ENCODE peak calls at places on chromosomes 3 and 15, in eight cellular contexts. One of them, this sample, is unnamed.

GRCh38 chr3:14652-15051 is 181.9 kb upstream of the CHL1 start:
- DNase-seq in neural progenitor cell: no peak
- DNase-seq in mesothelial cell of epicardium: no peak
- DNase-seq in CD8-positive, alpha-beta T cell: no peak
- DNase-seq in progenitor cell of endocrine pancreas: no peak
- DNase-seq in endothelial cell: no peak
- DNase-seq in dorsolateral prefrontal cortex: no peak
- DNase-seq in HL-60: no peak
- DNase-seq in this sample: no peak

GRCh38 chr3:64551697-64552096 is 136.1 kb downstream of the ADAMTS9 start:
- DNase-seq in neural progenitor cell: no peak
- DNase-seq in mesothelial cell of epicardium: no peak
- DNase-seq in CD8-positive, alpha-beta T cell: no peak
- DNase-seq in progenitor cell of endocrine pancreas: no peak
- DNase-seq in endothelial cell: no peak
- DNase-seq in dorsolateral prefrontal cortex: no peak
- DNase-seq in HL-60: no peak
- DNase-seq in this sample: no peak

GRCh38 chr3:13133471-13133981 is 60.3 kb upstream of the IQSEC1 start:
- DNase-seq in neural progenitor cell: no peak
- DNase-seq in mesothelial cell of epicardium: no peak
- DNase-seq in CD8-positive, alpha-beta T cell: no peak
- DNase-seq in progenitor cell of endocrine pancreas: no peak
- DNase-seq in endothelial cell: no peak
- DNase-seq in dorsolateral prefrontal cortex: peak
- DNase-seq in HL-60: no peak
- DNase-seq in this sample: no peak

GRCh38 chr15:36251450-36251849 is 328.0 kb upstream of the CDIN1 start:
- DNase-seq in neural progenitor cell: no peak
- DNase-seq in mesothelial cell of epicardium: no peak
- DNase-seq in CD8-positive, alpha-beta T cell: no peak
- DNase-seq in progenitor cell of endocrine pancreas: no peak
- DNase-seq in endothelial cell: no peak
- DNase-seq in dorsolateral prefrontal cortex: no peak
- DNase-seq in HL-60: no peak
- DNase-seq in this sample: no peak

GRCh38 chr3:82329300-82329699 is 567.9 kb upstream of the GBE1 start:
- DNase-seq in neural progenitor cell: no peak
- DNase-seq in mesothelial cell of epicardium: no peak
- DNase-seq in CD8-positive, alpha-beta T cell: no peak
- DNase-seq in progenitor cell of endocrine pancreas: no peak
- DNase-seq in endothelial cell: no peak
- DNase-seq in dorsolateral prefrontal cortex: no peak
- DNase-seq in HL-60: no peak
- DNase-seq in this sample: no peak

GRCh38 chr3:133734305-133734704 is 11.9 kb upstream of the TF start:
- DNase-seq in neural progenitor cell: no peak
- DNase-seq in mesothelial cell of epicardium: no peak
- DNase-seq in CD8-positive, alpha-beta T cell: no peak
- DNase-seq in progenitor cell of endocrine pancreas: no peak
- DNase-seq in endothelial cell: no peak
- DNase-seq in dorsolateral prefrontal cortex: no peak
- DNase-seq in HL-60: no peak
- DNase-seq in this sample: no peak

GRCh38 chr15:74977599-74977998 is 17.8 kb upstream of the SCAMP5 start:
- DNase-seq in neural progenitor cell: no peak
- DNase-seq in mesothelial cell of epicardium: no peak
- DNase-seq in CD8-positive, alpha-beta T cell: no peak
- DNase-seq in progenitor cell of endocrine pancreas: no peak
- DNase-seq in endothelial cell: no peak
- DNase-seq in dorsolateral prefrontal cortex: no peak
- DNase-seq in HL-60: no peak
- DNase-seq in this sample: no peak

GRCh38 chr3:188975612-188976314 is 196.0 kb upstream of the TPRG1 start:
- DNase-seq in neural progenitor cell: no peak
- DNase-seq in mesothelial cell of epicardium: no peak
- DNase-seq in CD8-positive, alpha-beta T cell: no peak
- DNase-seq in progenitor cell of endocrine pancreas: no peak
- DNase-seq in endothelial cell: no peak
- DNase-seq in dorsolateral prefrontal cortex: no peak
- DNase-seq in HL-60: no peak
- DNase-seq in this sample: no peak

GRCh38 chr3:195119461-195120198 is 151.3 kb downstream of the XXYLT1 start:
- DNase-seq in neural progenitor cell: peak
- DNase-seq in mesothelial cell of epicardium: no peak
- DNase-seq in CD8-positive, alpha-beta T cell: no peak
- DNase-seq in progenitor cell of endocrine pancreas: no peak
- DNase-seq in endothelial cell: peak
- DNase-seq in dorsolateral prefrontal cortex: no peak
- DNase-seq in HL-60: no peak
- DNase-seq in this sample: no peak

GRCh38 chr3:152556731-152557254 is 278.1 kb upstream of the P2RY1 start:
- DNase-seq in neural progenitor cell: no peak
- DNase-seq in mesothelial cell of epicardium: no peak
- DNase-seq in CD8-positive, alpha-beta T cell: no peak
- DNase-seq in progenitor cell of endocrine pancreas: no peak
- DNase-seq in endothelial cell: no peak
- DNase-seq in dorsolateral prefrontal cortex: no peak
- DNase-seq in HL-60: no peak
- DNase-seq in this sample: no peak

GRCh38 chr3:120285508-120285841 is 453 bp upstream of the GPR156 start:
- DNase-seq in neural progenitor cell: no peak
- DNase-seq in mesothelial cell of epicardium: no peak
- DNase-seq in CD8-positive, alpha-beta T cell: no peak
- DNase-seq in progenitor cell of endocrine pancreas: no peak
- DNase-seq in endothelial cell: no peak
- DNase-seq in dorsolateral prefrontal cortex: no peak
- DNase-seq in HL-60: no peak
- DNase-seq in this sample: no peak

GRCh38 chr15:39204031-39204430 is 376.8 kb upstream of the THBS1 start:
- DNase-seq in neural progenitor cell: no peak
- DNase-seq in mesothelial cell of epicardium: no peak
- DNase-seq in CD8-positive, alpha-beta T cell: no peak
- DNase-seq in progenitor cell of endocrine pancreas: no peak
- DNase-seq in endothelial cell: no peak
- DNase-seq in dorsolateral prefrontal cortex: no peak
- DNase-seq in HL-60: no peak
- DNase-seq in this sample: no peak

GRCh38 chr3:14764331-14765064 is 54.3 kb upstream of the FGD5 start:
- DNase-seq in neural progenitor cell: no peak
- DNase-seq in mesothelial cell of epicardium: no peak
- DNase-seq in CD8-positive, alpha-beta T cell: no peak
- DNase-seq in progenitor cell of endocrine pancreas: no peak
- DNase-seq in endothelial cell: no peak
- DNase-seq in dorsolateral prefrontal cortex: no peak
- DNase-seq in HL-60: no peak
- DNase-seq in this sample: no peak

GRCh38 chr15:38073278-38073930 is 139.0 kb downstream of the TMCO5A start:
- DNase-seq in neural progenitor cell: peak
- DNase-seq in mesothelial cell of epicardium: no peak
- DNase-seq in CD8-positive, alpha-beta T cell: no peak
- DNase-seq in progenitor cell of endocrine pancreas: no peak
- DNase-seq in endothelial cell: peak
- DNase-seq in dorsolateral prefrontal cortex: no peak
- DNase-seq in HL-60: no peak
- DNase-seq in this sample: no peak

GRCh38 chr15:23869391-23869790 is 182.3 kb upstream of the NDN start:
- DNase-seq in neural progenitor cell: peak
- DNase-seq in mesothelial cell of epicardium: no peak
- DNase-seq in CD8-positive, alpha-beta T cell: no peak
- DNase-seq in progenitor cell of endocrine pancreas: peak
- DNase-seq in endothelial cell: peak
- DNase-seq in dorsolateral prefrontal cortex: no peak
- DNase-seq in HL-60: no peak
- DNase-seq in this sample: no peak

GRCh38 chr3:126816956-126817777 is 113.1 kb downstream of the CHCHD6 start:
- DNase-seq in neural progenitor cell: peak
- DNase-seq in mesothelial cell of epicardium: no peak
- DNase-seq in CD8-positive, alpha-beta T cell: no peak
- DNase-seq in progenitor cell of endocrine pancreas: no peak
- DNase-seq in endothelial cell: no peak
- DNase-seq in dorsolateral prefrontal cortex: no peak
- DNase-seq in HL-60: no peak
- DNase-seq in this sample: no peak

GRCh38 chr3:19711160-19711782 is 222.7 kb downstream of the EFHB start:
- DNase-seq in neural progenitor cell: peak
- DNase-seq in mesothelial cell of epicardium: no peak
- DNase-seq in CD8-positive, alpha-beta T cell: no peak
- DNase-seq in progenitor cell of endocrine pancreas: no peak
- DNase-seq in endothelial cell: no peak
- DNase-seq in dorsolateral prefrontal cortex: no peak
- DNase-seq in HL-60: no peak
- DNase-seq in this sample: no peak

GRCh38 chr3:156553705-156554356 is 1.1 kb downstream of the SSR3 start:
- DNase-seq in neural progenitor cell: no peak
- DNase-seq in mesothelial cell of epicardium: no peak
- DNase-seq in CD8-positive, alpha-beta T cell: no peak
- DNase-seq in progenitor cell of endocrine pancreas: no peak
- DNase-seq in endothelial cell: no peak
- DNase-seq in dorsolateral prefrontal cortex: no peak
- DNase-seq in HL-60: no peak
- DNase-seq in this sample: no peak

GRCh38 chr3:2898591-2899353 is 211.4 kb downstream of the IL5RA start:
- DNase-seq in neural progenitor cell: no peak
- DNase-seq in mesothelial cell of epicardium: no peak
- DNase-seq in CD8-positive, alpha-beta T cell: no peak
- DNase-seq in progenitor cell of endocrine pancreas: no peak
- DNase-seq in endothelial cell: no peak
- DNase-seq in dorsolateral prefrontal cortex: no peak
- DNase-seq in HL-60: no peak
- DNase-seq in this sample: no peak

GRCh38 chr3:48621461-48621869 is at the start of gene TMEM89:
- DNase-seq in neural progenitor cell: no peak
- DNase-seq in mesothelial cell of epicardium: no peak
- DNase-seq in CD8-positive, alpha-beta T cell: no peak
- DNase-seq in progenitor cell of endocrine pancreas: no peak
- DNase-seq in endothelial cell: no peak
- DNase-seq in dorsolateral prefrontal cortex: no peak
- DNase-seq in HL-60: no peak
- DNase-seq in this sample: no peak

GRCh38 chr3:48628277-48629017 is 6.8 kb downstream of the SLC26A6 start:
- DNase-seq in neural progenitor cell: no peak
- DNase-seq in mesothelial cell of epicardium: no peak
- DNase-seq in CD8-positive, alpha-beta T cell: no peak
- DNase-seq in progenitor cell of endocrine pancreas: no peak
- DNase-seq in endothelial cell: no peak
- DNase-seq in dorsolateral prefrontal cortex: no peak
- DNase-seq in HL-60: no peak
- DNase-seq in this sample: no peak

GRCh38 chr3:48624767-48625166 is 3.2 kb upstream of the TMEM89 start:
- DNase-seq in neural progenitor cell: no peak
- DNase-seq in mesothelial cell of epicardium: no peak
- DNase-seq in CD8-positive, alpha-beta T cell: no peak
- DNase-seq in progenitor cell of endocrine pancreas: no peak
- DNase-seq in endothelial cell: no peak
- DNase-seq in dorsolateral prefrontal cortex: no peak
- DNase-seq in HL-60: no peak
- DNase-seq in this sample: no peak

GRCh38 chr3:48623851-48624547 is 2.4 kb upstream of the TMEM89 start:
- DNase-seq in neural progenitor cell: no peak
- DNase-seq in mesothelial cell of epicardium: no peak
- DNase-seq in CD8-positive, alpha-beta T cell: no peak
- DNase-seq in progenitor cell of endocrine pancreas: no peak
- DNase-seq in endothelial cell: no peak
- DNase-seq in dorsolateral prefrontal cortex: no peak
- DNase-seq in HL-60: no peak
- DNase-seq in this sample: no peak

GRCh38 chr3:48625600-48625999 is 4.0 kb upstream of the TMEM89 start:
- DNase-seq in neural progenitor cell: no peak
- DNase-seq in mesothelial cell of epicardium: no peak
- DNase-seq in CD8-positive, alpha-beta T cell: no peak
- DNase-seq in progenitor cell of endocrine pancreas: no peak
- DNase-seq in endothelial cell: no peak
- DNase-seq in dorsolateral prefrontal cortex: no peak
- DNase-seq in HL-60: no peak
- DNase-seq in this sample: no peak
- TF ChIP-seq CTCF in neural progenitor cell: no peak
- TF ChIP-seq CTCF in mesothelial cell of epicardium: no peak
- TF ChIP-seq CTCF in CD8-positive, alpha-beta T cell: no peak
- TF ChIP-seq CTCF in progenitor cell of endocrine pancreas: no peak
- TF ChIP-seq CTCF in endothelial cell: no peak
- TF ChIP-seq CTCF in dorsolateral prefrontal cortex: no peak
- TF ChIP-seq CTCF in HL-60: no peak
- TF ChIP-seq CTCF in this sample: no peak

GRCh38 chr3:81302045-81302444 is 459.4 kb downstream of the GBE1 start:
- DNase-seq in neural progenitor cell: peak
- DNase-seq in mesothelial cell of epicardium: no peak
- DNase-seq in CD8-positive, alpha-beta T cell: no peak
- DNase-seq in progenitor cell of endocrine pancreas: peak
- DNase-seq in endothelial cell: peak
- DNase-seq in dorsolateral prefrontal cortex: no peak
- DNase-seq in HL-60: no peak
- DNase-seq in this sample: no peak
- TF ChIP-seq CTCF in neural progenitor cell: peak
- TF ChIP-seq CTCF in mesothelial cell of epicardium: peak
- TF ChIP-seq CTCF in CD8-positive, alpha-beta T cell: no peak
- TF ChIP-seq CTCF in progenitor cell of endocrine pancreas: peak
- TF ChIP-seq CTCF in endothelial cell: peak
- TF ChIP-seq CTCF in dorsolateral prefrontal cortex: peak
- TF ChIP-seq CTCF in HL-60: peak
- TF ChIP-seq CTCF in this sample: no peak

GRCh38 chr15:59632714-59633113 is 21.1 kb downstream of the GCNT3 start:
- DNase-seq in neural progenitor cell: peak
- DNase-seq in mesothelial cell of epicardium: no peak
- DNase-seq in CD8-positive, alpha-beta T cell: no peak
- DNase-seq in progenitor cell of endocrine pancreas: no peak
- DNase-seq in endothelial cell: peak
- DNase-seq in dorsolateral prefrontal cortex: no peak
- DNase-seq in HL-60: no peak
- DNase-seq in this sample: no peak
- TF ChIP-seq CTCF in neural progenitor cell: peak
- TF ChIP-seq CTCF in mesothelial cell of epicardium: no peak
- TF ChIP-seq CTCF in CD8-positive, alpha-beta T cell: no peak
- TF ChIP-seq CTCF in progenitor cell of endocrine pancreas: peak
- TF ChIP-seq CTCF in endothelial cell: peak
- TF ChIP-seq CTCF in dorsolateral prefrontal cortex: no peak
- TF ChIP-seq CTCF in HL-60: no peak
- TF ChIP-seq CTCF in this sample: no peak

DNA sequence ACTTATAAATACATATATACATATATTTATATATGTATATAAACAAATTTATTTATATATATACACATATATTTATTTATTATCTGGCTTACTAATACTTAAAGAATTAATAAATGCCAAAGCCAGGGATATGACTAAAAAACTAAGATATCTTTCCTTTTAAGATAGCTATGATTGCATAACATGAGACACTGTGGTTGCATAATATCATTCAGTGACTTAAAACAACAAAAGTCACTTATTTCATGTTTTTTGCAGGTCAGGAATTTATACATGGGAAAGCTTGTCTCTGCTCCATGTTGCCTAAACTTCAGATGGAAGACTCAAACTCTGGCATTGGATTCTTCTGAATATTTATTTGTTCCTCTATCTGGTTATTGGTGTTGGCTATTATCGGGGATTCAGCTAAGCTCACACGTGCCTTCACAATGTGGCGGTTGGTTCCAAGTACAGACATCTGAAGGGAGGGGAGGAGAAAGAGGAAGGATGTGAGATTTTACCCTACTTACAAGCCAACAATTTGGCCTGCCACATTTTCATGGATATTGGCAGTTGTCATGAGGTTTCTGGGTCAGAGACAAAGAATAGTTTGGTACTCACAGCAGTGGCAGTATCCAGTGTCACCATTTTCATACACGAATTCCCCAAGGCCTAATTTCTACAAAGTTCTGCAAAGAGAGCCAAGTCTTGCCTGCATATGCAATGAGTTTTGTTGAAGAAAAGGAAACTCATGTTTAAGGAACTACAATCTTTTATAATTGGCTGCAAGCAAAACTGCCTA is 381.6 kb downstream of the EPHA3 start:
- DNase-seq in neural progenitor cell: no peak
- DNase-seq in mesothelial cell of epicardium: no peak
- DNase-seq in CD8-positive, alpha-beta T cell: no peak
- DNase-seq in progenitor cell of endocrine pancreas: no peak
- DNase-seq in endothelial cell: no peak
- DNase-seq in dorsolateral prefrontal cortex: no peak
- DNase-seq in HL-60: peak
- DNase-seq in this sample: no peak
- TF ChIP-seq CTCF in neural progenitor cell: no peak
- TF ChIP-seq CTCF in mesothelial cell of epicardium: no peak
- TF ChIP-seq CTCF in CD8-positive, alpha-beta T cell: no peak
- TF ChIP-seq CTCF in progenitor cell of endocrine pancreas: no peak
- TF ChIP-seq CTCF in endothelial cell: no peak
- TF ChIP-seq CTCF in dorsolateral prefrontal cortex: no peak
- TF ChIP-seq CTCF in HL-60: no peak
- TF ChIP-seq CTCF in this sample: no peak

This sample was measured in activated B cell treated with CpG ODN at 0.5 μM for 24 hours.